ENCODE peak calls at places on chromosomes 6 and 20, in eight cellular contexts. M, S, Y, J, U, X, P and L are unnamed samples.

GRCh38 chr20:48653706-48654051 is 174.1 kb downstream of the PREX1 start:
- DNase-seq in U (no peak), Y (no peak), S (no peak), P (no peak), X (no peak), M (no peak), J (no peak), L (no peak)

GRCh38 chr20:16927031-16927430 is 178.9 kb downstream of the OTOR start:
- DNase-seq in Y (no peak), M (no peak), U (no peak), J (no peak), S (peak; percentile 80), X (no peak), P (no peak), L (no peak)

GRCh38 chr6:34990971-34991560 is 102.0 kb downstream of the ANKS1A start:
- DNase-seq in S (no peak), Y (no peak), J (peak; percentile 52), P (no peak), M (no peak), X (peak; percentile 85), U (no peak), L (peak; percentile 97)

GRCh38 chr6:92708270-92708669 is 711.1 kb downstream of the EPHA7 start:
- DNase-seq in U (no peak), X (peak; percentile 13), P (no peak), S (no peak), Y (no peak), M (no peak), J (peak; percentile 6), L (peak; percentile 47)

GRCh38 chr6:36834576-36835293 is 4.5 kb downstream of the CPNE5 start:
- DNase-seq in J (no peak), M (peak; percentile 89), P (no peak), X (no peak), Y (no peak), U (no peak), S (peak; percentile 71), L (peak; percentile 78)

GRCh38 chr6:14921878-14922277 is 324.0 kb upstream of the JARID2 start:
- DNase-seq in X (no peak), Y (no peak), J (no peak), M (no peak), P (no peak), S (no peak), U (no peak), L (no peak)

GRCh38 chr6:42117843-42118161 is 24.6 kb downstream of the C6orf132 start:
- DNase-seq in J (no peak), X (no peak), Y (no peak), M (no peak), P (no peak), U (no peak), S (no peak), L (no peak)

GRCh38 chr6:37485259-37485658 is 14.4 kb downstream of the CCDC167 start:
- DNase-seq in M (peak; percentile 36), S (peak; percentile 61), P (no peak), Y (no peak), U (peak; percentile 27), X (no peak), J (no peak), L (peak; percentile 32)

GRCh38 chr6:156752666-156753301 is 24.4 kb upstream of the ARID1B start:
- DNase-seq in P (no peak), S (no peak), X (no peak), J (no peak), M (no peak), Y (no peak), U (no peak), L (peak; percentile 6)

GRCh38 chr20:52448513-52448912 is 256.9 kb upstream of the ZFP64 start:
- DNase-seq in U (no peak), M (no peak), P (no peak), S (no peak), X (no peak), Y (no peak), J (peak; percentile 15), L (no peak)

GRCh38 chr20:22717466-22717865 is 133.1 kb upstream of the FOXA2 start:
- DNase-seq in P (no peak), M (no peak), X (no peak), S (no peak), J (peak; percentile 44), U (peak; percentile 84), Y (no peak), L (no peak)

GRCh38 chr6:70129341-70129740 is 173.5 kb downstream of the COL9A1 start:
- DNase-seq in M (no peak), Y (no peak), P (no peak), U (no peak), J (no peak), S (no peak), X (no peak), L (no peak)

GRCh38 chr6:44304282-44305199 is 8.6 kb downstream of the AARS2 start:
- DNase-seq in U (peak; percentile 35), X (peak; percentile 14), S (peak; percentile 71), M (peak; percentile 15), Y (peak; percentile 12), P (no peak), J (peak; percentile 61), L (peak; percentile 46)

GRCh38 chr6:5493806-5494205 is 232.5 kb downstream of the FARS2 start:
- DNase-seq in M (no peak), Y (no peak), S (no peak), J (no peak), U (no peak), P (no peak), X (no peak), L (no peak)

GRCh38 chr6:106102034-106102433 is 15.9 kb downstream of the PRDM1 start:
- DNase-seq in X (no peak), J (no peak), P (no peak), S (no peak), U (no peak), M (no peak), Y (peak; percentile 71), L (no peak)

GRCh38 chr6:159633196-159633595 is 59.8 kb downstream of the SOD2 start:
- DNase-seq in X (no peak), J (peak; percentile 49), Y (no peak), U (peak; percentile 30), P (no peak), S (peak; percentile 43), M (peak; percentile 15), L (no peak)

GRCh38 chr20:14696937-14697336 is 359.5 kb upstream of the FLRT3 start:
- DNase-seq in U (no peak), S (no peak), J (no peak), P (no peak), M (no peak), Y (no peak), X (no peak), L (no peak)

GRCh38 chr6:30725713-30726505 is 5.8 kb downstream of the TUBB start:
- DNase-seq in U (no peak), P (no peak), S (peak; percentile 76), Y (no peak), X (peak; percentile 62), J (peak; percentile 37), M (peak; percentile 67), L (no peak)

GRCh38 chr20:62160876-62161275 is 17.3 kb downstream of the SS18L1 start:
- DNase-seq in M (no peak), J (no peak), Y (no peak), P (no peak), S (no peak), U (no peak), X (no peak), L (no peak)

GRCh38 chr20:14915356-14915755 is 577.9 kb upstream of the FLRT3 start:
- DNase-seq in J (no peak), U (no peak), X (no peak), S (no peak), M (no peak), Y (no peak), P (no peak), L (no peak)

GRCh38 chr20:17646901-17647301 is 35.1 kb downstream of the RRBP1 start:
- DNase-seq in P (no peak), X (no peak), Y (no peak), M (peak; percentile 81), U (no peak), J (no peak), S (peak; percentile 93), L (peak; percentile 60)

GRCh38 chr20:46551508-46552280 is 1.2 kb upstream of the OCSTAMP start:
- DNase-seq in P (no peak), X (no peak), S (no peak), M (no peak), Y (no peak), U (no peak), J (peak; percentile 10), L (no peak)

GRCh38 chr6:91299544-91300491 is 712.9 kb upstream of the MAP3K7 start:
- DNase-seq in P (no peak), J (peak; percentile 96), S (no peak), U (no peak), X (peak; percentile 97), Y (no peak), M (no peak), L (peak; percentile 19)

GRCh38 chr20:49163696-49164095 is 24.4 kb downstream of the STAU1 start:
- DNase-seq in X (no peak), M (no peak), S (no peak), P (no peak), J (no peak), U (no peak), Y (no peak), L (no peak)

GRCh38 chr6:125974214-125974866 is 12.0 kb upstream of the TRMT11 start:
- DNase-seq in J (peak; percentile 83), X (peak; percentile 32), S (peak; percentile 82), P (no peak), M (peak; percentile 62), U (peak; percentile 19), Y (no peak), L (peak; percentile 69)

GRCh38 chr6:110628330-110628729 is 151.9 kb upstream of the SLC22A16 start:
- DNase-seq in X (peak; percentile 67), U (no peak), M (no peak), J (peak; percentile 75), P (no peak), Y (no peak), S (no peak), L (no peak)

GRCh38 chr6:113833537-113833936 is 23.6 kb upstream of the MARCKS start:
- DNase-seq in M (no peak), J (peak; percentile 33), U (no peak), Y (no peak), X (peak; percentile 86), P (no peak), S (no peak), L (no peak)

GRCh38 chr20:32743237-32744112 is at the start of gene COMMD7:
- DNase-seq in S (peak; percentile 44), U (no peak), J (peak; percentile 57), X (no peak), P (peak; percentile 60), M (peak; percentile 34), Y (peak; percentile 51), L (peak; percentile 56)

GRCh38 chr6:166344240-166344639 is 1.9 kb upstream of the SFT2D1 start:
- DNase-seq in U (no peak), S (no peak), M (no peak), Y (no peak), J (no peak), P (no peak), X (peak; percentile 45), L (no peak)

GRCh38 chr6:56381852-56382251 is 134.5 kb upstream of the COL21A1 start:
- DNase-seq in S (no peak), U (no peak), P (no peak), Y (no peak), M (no peak), X (peak; percentile 57), J (no peak), L (no peak)

GRCh38 chr6:167581637-167582036 is 245.1 kb upstream of the AFDN start:
- DNase-seq in P (no peak), X (no peak), J (no peak), M (no peak), U (no peak), S (no peak), Y (no peak), L (no peak)

GRCh38 chr6:125188037-125188436 is 34.5 kb downstream of the TPD52L1 start:
- DNase-seq in S (no peak), M (no peak), J (peak; percentile 51), P (no peak), X (peak; percentile 96), U (no peak), Y (no peak), L (no peak)

GRCh38 chr20:36344517-36345132 is 38.5 kb downstream of the DLGAP4 start:
- DNase-seq in J (peak; percentile 63), M (no peak), P (no peak), U (peak; percentile 42), S (no peak), X (peak; percentile 25), Y (no peak), L (peak; percentile 67)

GRCh38 chr6:100370265-100370664 is 94.5 kb downstream of the SIM1 start:
- DNase-seq in M (no peak), S (peak; percentile 41), Y (no peak), X (no peak), U (no peak), J (peak; percentile 26), P (no peak), L (no peak)